ENCODE peak calls at places on chromosomes 11 and 22, in four cellular contexts. U is heart right ventricle; H is HCEC 1CT; X is stimulated activated CD4-positive, alpha-beta T cell treated with anti-CD3 and anti-CD28 coated beads, Interleukin-12 subunit alpha, Interleukin-12 subunit beta, amount 100 ng/mL, for 24 hours. R is an unnamed sample.

GRCh38 chr22:32531955-32532818 is 57.6 kb downstream of the FBXO7 start:
- DNase-seq in U (peak), H (no peak), X (no peak), R (peak)

GRCh38 chr11:60905551-60906113 is 753 bp downstream of the PRPF19 start:
- DNase-seq in U (no peak), H (peak), X (no peak), R (no peak)

GRCh38 chr11:132125855-132126841 is 755.7 kb downstream of the NTM start:
- DNase-seq in U (no peak), H (peak), X (no peak), R (no peak)

GRCh38 chr22:22507743-22508273 is 734 bp downstream of the ZNF280B start:
- DNase-seq in U (no peak), H (no peak), X (no peak), R (no peak)

GRCh38 chr11:36513965-36514364 is 3.9 kb upstream of the TRAF6 start:
- DNase-seq in U (no peak), H (no peak), X (no peak), R (no peak)

GRCh38 chr11:58243954-58244353 is 15.2 kb upstream of the OR10Q1 start:
- DNase-seq in U (no peak), H (no peak), X (no peak), R (no peak)

GRCh38 chr22:42676059-42676607 is 26.9 kb upstream of the CYB5R3 start:
- DNase-seq in U (no peak), H (no peak), X (no peak), R (peak)

GRCh38 chr11:44946268-44946667 is 4.4 kb downstream of the TP53I11 start:
- DNase-seq in U (peak), H (no peak), X (no peak), R (peak)

GRCh38 chr11:65559951-65560537 is 1.9 kb upstream of the LTBP3 start:
- DNase-seq in U (no peak), H (peak), X (no peak), R (no peak)

GRCh38 chr11:12148466-12148865 is 38.1 kb downstream of the MICAL2 start:
- DNase-seq in U (no peak), H (no peak), X (no peak), R (no peak)

GRCh38 chr11:27447288-27447914 is 25.2 kb downstream of the LGR4 start:
- DNase-seq in U (no peak), H (peak), X (no peak), R (no peak)

GRCh38 chr11:128928400-128928799 is 14.3 kb downstream of the TP53AIP1 start:
- DNase-seq in U (no peak), H (no peak), X (no peak), R (no peak)

GRCh38 chr11:12756867-12757266 is 82.6 kb downstream of the TEAD1 start:
- DNase-seq in U (no peak), H (no peak), X (no peak), R (no peak)

GRCh38 chr11:62792193-62792575 is 378 bp upstream of the TMEM223 start:
- DNase-seq in U (peak), H (no peak), X (no peak), R (peak)

GRCh38 chr11:86370922-86371614 is 3.6 kb upstream of the CCDC81 start:
- DNase-seq in U (no peak), H (peak), X (no peak), R (no peak)

GRCh38 chr11:44079376-44079775 is 13.3 kb downstream of the ACCS start:
- DNase-seq in U (no peak), H (no peak), X (no peak), R (no peak)

GRCh38 chr22:26822300-26822699 is 164.9 kb downstream of the MIAT start:
- DNase-seq in U (no peak), H (no peak), X (no peak), R (no peak)